ENCODE peak calls at places on chromosome 15, in four cellular contexts. Q is HepG2, Y is A673, K is HFF-Myc. A is an unnamed sample.

GRCh38 chr15:87269566-87269965 is 987.0 kb downstream of the NTRK3 start:
- DNase-seq in K (no peak), Y (no peak), Q (no peak), A (no peak)

GRCh38 chr15:68797157-68797556 is 23.5 kb downstream of the ANP32A start:
- DNase-seq in Q (no peak), K (no peak), Y (no peak), A (no peak)

GRCh38 chr15:39591141-39591895 is 10.4 kb downstream of the THBS1 start:
- DNase-seq in Y (no peak), Q (no peak), K (no peak), A (peak)

GRCh38 chr15:67240235-67241131 is 14.0 kb downstream of the AAGAB start:
- DNase-seq in Q (peak), K (no peak), Y (no peak), A (no peak)

GRCh38 chr15:81922143-81922542 is 123.7 kb downstream of the MEX3B start:
- DNase-seq in Y (no peak), Q (no peak), K (no peak), A (no peak)

GRCh38 chr15:49379996-49380395 is 43.0 kb upstream of the FGF7 start:
- DNase-seq in Q (no peak), Y (no peak), K (no peak), A (no peak)

GRCh38 chr15:31364301-31365031 is 37.8 kb downstream of the KLF13 start:
- DNase-seq in Y (no peak), Q (no peak), K (no peak), A (no peak)

GRCh38 chr15:83372434-83372873 is 74.7 kb upstream of the SH3GL3 start:
- DNase-seq in Y (no peak), Q (no peak), K (no peak), A (no peak)

GRCh38 chr15:32148833-32149555 is 118.7 kb downstream of the CHRNA7 start:
- DNase-seq in Y (no peak), K (no peak), Q (no peak), A (no peak)

GRCh38 chr15:22973286-22973685 is 6.9 kb downstream of the CYFIP1 start:
- DNase-seq in Q (peak), K (no peak), Y (no peak), A (no peak)

GRCh38 chr15:35746121-35746520 is 200.2 kb upstream of the DPH6 start:
- DNase-seq in Y (no peak), K (no peak), Q (no peak), A (peak)

GRCh38 chr15:30030350-30030749 is 52.4 kb upstream of the GOLGA8J start:
- DNase-seq in K (no peak), Q (no peak), Y (no peak), A (peak)

GRCh38 chr15:60508442-60508841 is 29.5 kb upstream of the ICE2 start:
- DNase-seq in Y (no peak), K (no peak), Q (no peak), A (no peak)

GRCh38 chr15:73965094-73965729 is 26.9 kb downstream of the STOML1 start:
- DNase-seq in Y (no peak), Q (no peak), K (no peak), A (no peak)
- H3K4me3 ChIP-seq in Y (no peak), Q (no peak), K (no peak), A (no peak)

GRCh38 chr15:78076231-78077052 is 1.1 kb downstream of the TBC1D2B start:
- DNase-seq in Q (no peak), K (no peak), Y (no peak), A (no peak)
- TF ChIP-seq CTCF in Q (peak), K (peak), Y (no peak), A (peak)

GRCh38 chr15:96334705-96335428 is 4.4 kb downstream of the NR2F2 start:
- DNase-seq in Y (peak), Q (no peak), K (no peak), A (peak)

GRCh38 chr15:96331942-96332853 is 1.7 kb downstream of the NR2F2 start:
- DNase-seq in Q (no peak), Y (peak), K (no peak), A (peak)

GRCh38 chr15:96332854-96333193 is 2.3 kb downstream of the NR2F2 start:
- DNase-seq in Q (no peak), K (no peak), Y (no peak), A (peak)

GRCh38 chr15:96334017-96334704 is 3.7 kb downstream of the NR2F2 start:
- DNase-seq in K (no peak), Y (peak), Q (no peak), A (peak)

GRCh38 chr15:96333194-96334016 is 2.9 kb downstream of the NR2F2 start:
- DNase-seq in K (no peak), Q (no peak), Y (peak), A (peak)
- H3K4me3 ChIP-seq in K (peak), Q (peak), Y (peak), A (peak)

DNA sequence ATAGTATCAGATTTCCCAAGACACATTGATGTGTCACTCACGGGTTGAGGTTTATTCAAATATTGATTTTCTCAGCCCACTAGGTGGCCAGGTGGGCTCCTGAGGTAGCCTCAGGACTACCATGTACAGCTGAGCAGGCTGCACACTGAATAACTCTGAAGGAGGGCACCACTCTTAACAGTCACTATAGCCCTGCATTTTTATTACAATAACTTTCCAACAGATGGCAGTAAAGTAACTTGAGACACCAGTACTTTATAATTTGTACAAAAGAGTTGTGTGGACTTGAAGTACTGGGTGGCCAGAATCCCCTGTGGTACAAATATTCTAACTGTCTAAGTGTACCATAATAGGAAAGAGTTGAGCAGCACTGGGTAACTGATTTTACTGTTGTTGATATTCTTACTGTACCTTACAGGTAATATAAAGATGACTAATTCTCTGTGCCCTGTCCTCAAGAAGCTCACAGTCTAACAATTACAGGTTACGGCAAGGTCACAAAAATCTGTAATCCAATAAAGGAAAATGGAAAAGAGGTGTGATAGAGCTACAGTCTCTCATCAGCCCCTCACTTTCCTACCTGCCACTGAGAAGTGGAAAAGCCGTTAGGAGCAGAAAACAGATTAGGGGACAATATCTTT is 76.0 kb downstream of the ETFA start:
- DNase-seq in Q (peak), Y (peak), K (peak), A (peak)
- TF ChIP-seq CTCF in Q (peak), Y (peak), K (peak), A (peak)

A was measured in fibroblast of mammary gland.